ENCODE peak calls at places on chromosomes 6 and 20, in ten cellular contexts. T, R, X, O, F, J, I, C, K and Y are unnamed samples.

GRCh38 chr6:14924126-14925024 is 321.5 kb upstream of the JARID2 start:
- DNase-seq in K (no peak), I (peak; percentile 23), J (no peak), R (peak; percentile 55), C (no peak), T (peak; percentile 23), X (no peak), O (no peak), F (no peak), Y (no peak)

GRCh38 chr6:170293881-170294755 is 3.2 kb upstream of the DLL1 start:
- DNase-seq in I (peak; percentile 46), K (no peak), C (no peak), T (no peak), R (no peak), X (no peak), F (no peak), O (no peak), J (no peak), Y (no peak)

GRCh38 chr6:125749864-125750691 is 646 bp downstream of the HEY2 start:
- DNase-seq in J (peak; percentile 40), C (no peak), X (peak; percentile 48), T (no peak), F (no peak), I (peak; percentile 31), O (peak; percentile 42), R (no peak), K (no peak), Y (no peak)

GRCh38 chr6:133067960-133068359 is 173.2 kb upstream of the EYA4 start:
- DNase-seq in J (no peak), F (no peak), K (no peak), X (no peak), O (no peak), T (no peak), I (no peak), C (no peak), R (no peak), Y (no peak)

GRCh38 chr6:97215157-97215769 is 67.8 kb downstream of the MMS22L start:
- DNase-seq in C (no peak), F (peak; percentile 75), J (no peak), X (no peak), I (peak; percentile 49), T (peak; percentile 29), R (peak; percentile 76), O (no peak), K (peak; percentile 7), Y (peak; percentile 71)

GRCh38 chr20:11431613-11432012 is 486.1 kb upstream of the BTBD3 start:
- DNase-seq in I (no peak), C (no peak), T (no peak), F (peak; percentile 90), R (no peak), O (no peak), J (no peak), K (no peak), X (no peak), Y (peak; percentile 88)

GRCh38 chr20:24045621-24046020 is 57.0 kb upstream of the GGTLC1 start:
- DNase-seq in K (no peak), J (no peak), R (no peak), O (no peak), T (no peak), X (no peak), C (no peak), F (no peak), I (no peak), Y (no peak)

GRCh38 chr20:47501117-47501482 is 587 bp upstream of the NCOA3 start:
- DNase-seq in T (no peak), F (no peak), K (no peak), R (peak; percentile 13), O (no peak), X (no peak), C (no peak), J (no peak), I (no peak), Y (no peak)

GRCh38 chr20:47031821-47032220 is 137.2 kb downstream of the EYA2 start:
- DNase-seq in O (no peak), F (no peak), T (no peak), R (no peak), J (no peak), I (peak; percentile 35), K (no peak), C (no peak), X (no peak), Y (no peak)

GRCh38 chr20:55116598-55116997 is 641.2 kb downstream of the DOK5 start:
- DNase-seq in I (no peak), X (no peak), R (no peak), K (no peak), J (no peak), F (no peak), O (no peak), C (no peak), T (no peak), Y (no peak)

GRCh38 chr20:37421988-37422387 is 76.0 kb downstream of the SRC start:
- DNase-seq in J (no peak), T (no peak), K (no peak), R (no peak), O (no peak), F (peak; percentile 22), I (no peak), X (no peak), C (no peak), Y (no peak)

GRCh38 chr6:109508166-109508860 is 25.3 kb upstream of the ZBTB24 start:
- DNase-seq in F (no peak), J (no peak), C (no peak), T (no peak), R (peak; percentile 18), O (no peak), K (no peak), X (no peak), I (peak; percentile 31), Y (no peak)

GRCh38 chr6:30591008-30591407 is 19.8 kb downstream of the ABCF1 start:
- DNase-seq in X (no peak), C (no peak), F (peak; percentile 57), O (no peak), I (no peak), T (peak; percentile 48), R (peak; percentile 72), J (no peak), K (no peak), Y (peak; percentile 41)

DNA sequence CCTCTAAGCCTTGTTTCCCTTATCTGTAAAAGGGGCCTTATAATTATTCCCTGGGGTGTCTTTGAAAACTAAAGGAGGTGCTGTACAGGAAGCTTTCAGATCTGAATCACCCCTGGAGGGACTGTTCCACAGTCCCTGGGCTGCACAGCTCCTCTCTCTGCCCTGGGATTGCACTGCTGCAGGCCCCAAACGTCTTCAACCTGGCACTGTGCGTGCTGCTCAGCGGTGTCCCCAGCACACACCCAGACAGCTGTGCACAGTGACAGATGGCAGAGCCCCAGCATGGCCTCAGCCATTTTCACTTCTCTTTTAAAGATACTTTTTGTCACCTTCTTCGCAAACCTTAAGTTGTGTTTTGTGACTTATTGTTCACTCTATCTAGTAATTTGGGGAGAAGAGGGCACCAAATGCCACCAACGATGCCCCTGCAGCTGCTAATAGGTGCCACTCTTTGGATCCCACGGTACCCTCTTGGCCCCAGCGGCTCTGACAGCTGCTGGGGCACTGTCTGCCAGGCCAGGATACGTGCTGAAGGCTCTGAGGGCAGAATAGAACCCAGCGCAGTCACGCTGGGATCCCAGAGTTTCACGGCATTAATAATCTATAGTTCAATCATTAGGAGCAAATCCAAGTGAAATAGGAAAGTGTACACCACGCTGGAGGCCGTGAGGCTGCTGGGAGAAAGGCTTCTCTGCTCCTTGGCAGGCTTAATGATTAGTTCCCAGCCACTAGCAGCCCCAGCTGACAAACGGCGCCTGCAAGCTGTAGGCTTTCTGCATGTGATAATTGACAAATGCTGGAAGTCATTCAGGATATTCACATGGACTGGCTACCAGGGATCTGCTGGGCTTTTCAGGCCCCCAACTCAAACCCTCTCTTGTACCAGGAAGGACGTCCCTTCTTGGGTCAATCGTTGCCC is 50.5 kb upstream of the INSM1 start:
- DNase-seq in K (no peak), C (no peak), O (no peak), R (no peak), X (no peak), I (no peak), J (no peak), T (no peak), F (no peak), Y (no peak)
- H3K27ac ChIP-seq in K (no peak overlapping the region), C (no peak overlapping the region), O (no peak overlapping the region), R (no peak overlapping the region), X (no peak overlapping the region), I (no peak overlapping the region), J (peak overlapping the region; percentile 36), T (no peak overlapping the region), F (no peak overlapping the region), Y (no peak overlapping the region)

DNA sequence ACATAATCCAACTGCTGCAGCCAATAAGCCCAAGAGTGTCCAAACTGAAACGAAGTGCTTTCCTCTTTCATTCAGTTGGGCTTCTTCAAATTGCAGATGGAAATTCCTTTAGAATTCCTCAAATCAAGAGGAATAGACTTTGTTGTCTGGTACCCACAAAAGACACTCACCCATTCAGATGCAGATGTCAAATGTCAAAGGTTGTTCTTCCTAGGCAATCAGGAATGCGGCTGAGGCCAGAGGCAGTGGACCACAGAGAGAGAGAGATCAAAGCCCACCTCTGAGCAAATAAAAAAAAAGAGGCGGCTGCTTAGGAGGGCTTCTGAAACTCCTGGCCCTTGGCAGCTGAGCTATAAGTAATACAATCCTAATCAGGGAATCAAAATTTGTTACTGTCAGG is 303.2 kb upstream of the GJE1 start:
- DNase-seq in C (no peak), F (no peak), O (no peak), R (no peak), K (peak; percentile 36), X (no peak), I (peak; percentile 84), J (no peak), T (no peak), Y (no peak)
- H3K27ac ChIP-seq in C (no peak overlapping the region), F (no peak overlapping the region), O (no peak overlapping the region), R (no peak overlapping the region), K (no peak overlapping the region), X (no peak overlapping the region), I (peak overlapping the region; percentile 72), J (no peak overlapping the region), T (no peak overlapping the region), Y (no peak overlapping the region)

DNA sequence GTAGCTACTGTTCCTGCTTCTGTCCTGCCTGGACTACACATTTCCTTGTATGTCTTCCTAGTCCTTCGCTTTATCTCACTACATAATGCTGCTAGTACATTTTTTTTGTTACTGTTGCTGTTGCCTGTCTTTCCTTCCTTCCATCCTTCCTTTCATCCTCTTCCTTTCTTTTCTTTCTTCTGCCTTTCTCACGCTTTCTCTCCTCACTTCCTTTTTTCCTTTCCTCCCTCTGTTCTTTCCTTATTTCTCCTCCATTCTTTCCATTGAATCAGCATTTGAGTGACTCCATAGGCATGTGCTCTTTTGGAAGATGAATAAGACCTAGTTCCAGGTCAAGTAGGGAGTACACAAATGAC is 46.3 kb downstream of the MAP3K4 start:
- DNase-seq in K (no peak), I (no peak), O (no peak), C (no peak), T (no peak), J (no peak), X (no peak), R (no peak), F (no peak), Y (no peak)
- H3K27ac ChIP-seq in K (no peak overlapping the region), I (no peak overlapping the region), O (no peak overlapping the region), C (no peak overlapping the region), T (peak overlapping the region; percentile 75), J (peak overlapping the region; percentile 54), X (peak overlapping the region; percentile 66), R (peak overlapping the region; percentile 14), F (no peak overlapping the region), Y (peak overlapping the region; percentile 98)

DNA sequence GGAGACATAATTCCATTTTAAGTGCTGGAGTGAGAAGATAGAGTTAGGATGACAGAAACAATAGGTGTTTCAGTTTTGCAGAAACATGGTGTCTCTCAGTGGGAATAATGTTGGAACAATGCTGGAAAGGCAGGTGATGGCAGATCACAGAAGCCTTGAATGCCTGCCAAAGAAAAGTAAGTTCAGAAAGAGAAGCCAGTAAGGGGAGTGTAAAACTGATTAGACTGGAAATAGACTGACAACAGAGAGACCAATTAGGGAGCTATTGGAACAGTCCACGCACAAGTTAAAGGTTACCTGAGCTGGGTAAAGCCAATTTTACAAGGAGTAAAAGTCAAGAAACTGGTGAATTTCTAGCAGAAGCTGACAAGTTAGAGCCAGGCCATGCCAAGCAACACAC is 142.9 kb downstream of the TFAP2A start:
- DNase-seq in I (no peak), X (no peak), F (no peak), R (no peak), C (no peak), O (no peak), K (no peak), T (no peak), J (no peak), Y (no peak)
- H3K27ac ChIP-seq in I (no peak overlapping the region), X (no peak overlapping the region), F (no peak overlapping the region), R (no peak overlapping the region), C (no peak overlapping the region), O (no peak overlapping the region), K (no peak overlapping the region), T (no peak overlapping the region), J (no peak overlapping the region), Y (no peak overlapping the region)